ENCODE peak calls at places on chromosomes 13 and 19, in five cellular contexts. One of them, this sample, is unnamed. For H3K4me1, the result is how much of the 10 kb centered on the place peaks cover.

GRCh38 chr13:32098275-32098674 is 66.7 kb downstream of the FRY start:
- DNase-seq in psoas muscle: no peak
- DNase-seq in left ventricle myocardium inferior: no peak
- DNase-seq in heart left ventricle: no peak
- DNase-seq in adrenal gland: no peak
- DNase-seq in this sample: no peak

GRCh38 chr13:59774511-59774911 is 389.2 kb downstream of the DIAPH3 start:
- DNase-seq in left ventricle myocardium inferior: no peak
- DNase-seq in adrenal gland: no peak
- DNase-seq in psoas muscle: no peak
- DNase-seq in heart left ventricle: no peak
- DNase-seq in this sample: no peak

GRCh38 chr19:3605770-3606169 is 905 bp downstream of the TBXA2R start:
- DNase-seq in adrenal gland: peak
- DNase-seq in psoas muscle: no peak
- DNase-seq in heart left ventricle: no peak
- DNase-seq in left ventricle myocardium inferior: no peak
- DNase-seq in this sample: no peak

GRCh38 chr13:112451512-112452379 is 75.6 kb downstream of the SPACA7 start:
- DNase-seq in heart left ventricle: no peak
- DNase-seq in left ventricle myocardium inferior: no peak
- DNase-seq in psoas muscle: peak
- DNase-seq in adrenal gland: no peak
- DNase-seq in this sample: no peak

GRCh38 chr13:27034678-27035111 is 136.9 kb downstream of the USP12 start:
- DNase-seq in adrenal gland: no peak
- DNase-seq in heart left ventricle: no peak
- DNase-seq in left ventricle myocardium inferior: no peak
- DNase-seq in psoas muscle: no peak
- DNase-seq in this sample: no peak

GRCh38 chr13:36815069-36815468 is 4.0 kb upstream of the RFXAP start:
- DNase-seq in heart left ventricle: no peak
- DNase-seq in left ventricle myocardium inferior: no peak
- DNase-seq in adrenal gland: no peak
- DNase-seq in psoas muscle: no peak
- DNase-seq in this sample: no peak

GRCh38 chr19:12838182-12838890 is at the start of gene MAST1:
- DNase-seq in left ventricle myocardium inferior: no peak
- DNase-seq in heart left ventricle: no peak
- DNase-seq in psoas muscle: peak
- DNase-seq in adrenal gland: no peak
- DNase-seq in this sample: no peak

GRCh38 chr13:91904005-91904404 is 505.6 kb downstream of the GPC5 start:
- DNase-seq in left ventricle myocardium inferior: no peak
- DNase-seq in adrenal gland: no peak
- DNase-seq in heart left ventricle: no peak
- DNase-seq in psoas muscle: no peak
- DNase-seq in this sample: no peak

GRCh38 chr19:14433454-14434156 is 499 bp downstream of the PKN1 start:
- DNase-seq in heart left ventricle: peak
- DNase-seq in psoas muscle: no peak
- DNase-seq in left ventricle myocardium inferior: no peak
- DNase-seq in adrenal gland: no peak
- DNase-seq in this sample: no peak

GRCh38 chr13:38223093-38223492 is 126.6 kb upstream of the UFM1 start:
- DNase-seq in psoas muscle: no peak
- DNase-seq in heart left ventricle: no peak
- DNase-seq in adrenal gland: no peak
- DNase-seq in left ventricle myocardium inferior: no peak
- DNase-seq in this sample: no peak

GRCh38 chr13:75739244-75739868 is 103.2 kb downstream of the LMO7 start:
- DNase-seq in heart left ventricle: no peak
- DNase-seq in left ventricle myocardium inferior: no peak
- DNase-seq in adrenal gland: no peak
- DNase-seq in psoas muscle: no peak
- DNase-seq in this sample: no peak

GRCh38 chr13:36706755-36707154 is 32.9 kb downstream of the SERTM1 start:
- DNase-seq in heart left ventricle: no peak
- DNase-seq in left ventricle myocardium inferior: no peak
- DNase-seq in psoas muscle: no peak
- DNase-seq in adrenal gland: no peak
- DNase-seq in this sample: no peak

GRCh38 chr13:39051157-39051556 is 12.9 kb downstream of the NHLRC3 start:
- DNase-seq in psoas muscle: no peak
- DNase-seq in adrenal gland: no peak
- DNase-seq in left ventricle myocardium inferior: no peak
- DNase-seq in heart left ventricle: no peak
- DNase-seq in this sample: no peak

GRCh38 chr19:30204721-30205120 is 167.5 kb upstream of the ZNF536 start:
- DNase-seq in left ventricle myocardium inferior: no peak
- DNase-seq in psoas muscle: no peak
- DNase-seq in adrenal gland: no peak
- DNase-seq in heart left ventricle: no peak
- DNase-seq in this sample: no peak

GRCh38 chr13:24107955-24108614 is 52.4 kb upstream of the SPATA13 start:
- DNase-seq in psoas muscle: no peak
- DNase-seq in adrenal gland: no peak
- DNase-seq in left ventricle myocardium inferior: no peak
- DNase-seq in heart left ventricle: no peak
- DNase-seq in this sample: no peak

GRCh38 chr13:86946734-86947133 is 724.4 kb upstream of the SLITRK5 start:
- DNase-seq in left ventricle myocardium inferior: no peak
- DNase-seq in adrenal gland: no peak
- DNase-seq in heart left ventricle: no peak
- DNase-seq in psoas muscle: no peak
- DNase-seq in this sample: no peak

GRCh38 chr13:85864963-85865530 is 65.8 kb upstream of the SLITRK6 start:
- DNase-seq in left ventricle myocardium inferior: no peak
- DNase-seq in heart left ventricle: no peak
- DNase-seq in adrenal gland: no peak
- DNase-seq in psoas muscle: no peak
- DNase-seq in this sample: no peak

GRCh38 chr13:42040730-42041016 is 7.8 kb upstream of the DGKH start:
- DNase-seq in psoas muscle: no peak
- DNase-seq in adrenal gland: no peak
- DNase-seq in left ventricle myocardium inferior: no peak
- DNase-seq in heart left ventricle: no peak
- DNase-seq in this sample: no peak

GRCh38 chr19:18464646-18465045 is 26.7 kb upstream of the ISYNA1 start:
- DNase-seq in adrenal gland: peak
- DNase-seq in heart left ventricle: peak
- DNase-seq in psoas muscle: peak
- DNase-seq in left ventricle myocardium inferior: peak
- DNase-seq in this sample: peak

GRCh38 chr13:106683179-106683578 is 115.2 kb upstream of the ARGLU1 start:
- DNase-seq in left ventricle myocardium inferior: no peak
- DNase-seq in adrenal gland: no peak
- DNase-seq in heart left ventricle: no peak
- DNase-seq in psoas muscle: no peak
- DNase-seq in this sample: no peak

GRCh38 chr13:21435710-21436151 is 23.4 kb downstream of the ZDHHC20 start:
- DNase-seq in heart left ventricle: peak
- DNase-seq in adrenal gland: peak
- DNase-seq in left ventricle myocardium inferior: peak
- DNase-seq in psoas muscle: no peak
- DNase-seq in this sample: no peak

GRCh38 chr19:53868892-53869804 is 1.5 kb downstream of the MYADM start:
- DNase-seq in psoas muscle: peak
- DNase-seq in left ventricle myocardium inferior: peak
- DNase-seq in heart left ventricle: peak
- DNase-seq in adrenal gland: peak
- DNase-seq in this sample: peak

GRCh38 chr19:18636183-18636968 is 452 bp upstream of the KLHL26 start:
- DNase-seq in heart left ventricle: peak
- DNase-seq in adrenal gland: peak
- DNase-seq in psoas muscle: peak
- DNase-seq in left ventricle myocardium inferior: peak
- DNase-seq in this sample: peak

GRCh38 chr19:40055832-40056504 is at the start of gene ZNF780B:
- DNase-seq in adrenal gland: peak
- DNase-seq in psoas muscle: peak
- DNase-seq in left ventricle myocardium inferior: peak
- DNase-seq in heart left ventricle: peak
- DNase-seq in this sample: peak

GRCh38 chr19:42197375-42197817 is 20.1 kb downstream of the DEDD2 start:
- DNase-seq in heart left ventricle: no peak
- DNase-seq in adrenal gland: no peak
- DNase-seq in left ventricle myocardium inferior: no peak
- DNase-seq in psoas muscle: no peak
- DNase-seq in this sample: peak

GRCh38 chr19:41623360-41623759 is 3.5 kb downstream of the CEACAM4 start:
- DNase-seq in heart left ventricle: no peak
- DNase-seq in psoas muscle: no peak
- DNase-seq in adrenal gland: no peak
- DNase-seq in left ventricle myocardium inferior: no peak
- DNase-seq in this sample: no peak

GRCh38 chr19:50175924-50176323 is 12.8 kb upstream of the IZUMO2 start:
- DNase-seq in adrenal gland: no peak
- DNase-seq in heart left ventricle: no peak
- DNase-seq in left ventricle myocardium inferior: no peak
- DNase-seq in psoas muscle: no peak
- DNase-seq in this sample: no peak

GRCh38 chr13:78595819-78596700 is 7.3 kb downstream of the POU4F1 start:
- DNase-seq in psoas muscle: no peak
- DNase-seq in left ventricle myocardium inferior: no peak
- DNase-seq in heart left ventricle: no peak
- DNase-seq in adrenal gland: no peak
- DNase-seq in this sample: no peak

GRCh38 chr13:65595881-65596280 is 1634.3 kb downstream of the PCDH9 start:
- DNase-seq in heart left ventricle: no peak
- DNase-seq in psoas muscle: no peak
- DNase-seq in adrenal gland: no peak
- DNase-seq in left ventricle myocardium inferior: no peak
- DNase-seq in this sample: no peak

GRCh38 chr13:23391752-23392151 is 41.8 kb downstream of the SACS start:
- DNase-seq in left ventricle myocardium inferior: no peak
- DNase-seq in heart left ventricle: no peak
- DNase-seq in psoas muscle: no peak
- DNase-seq in adrenal gland: no peak
- DNase-seq in this sample: no peak

GRCh38 chr19:48051345-48052033 is 7.6 kb upstream of the CABP5 start:
- DNase-seq in adrenal gland: no peak
- DNase-seq in heart left ventricle: no peak
- DNase-seq in left ventricle myocardium inferior: no peak
- DNase-seq in psoas muscle: no peak
- DNase-seq in this sample: no peak

DNA sequence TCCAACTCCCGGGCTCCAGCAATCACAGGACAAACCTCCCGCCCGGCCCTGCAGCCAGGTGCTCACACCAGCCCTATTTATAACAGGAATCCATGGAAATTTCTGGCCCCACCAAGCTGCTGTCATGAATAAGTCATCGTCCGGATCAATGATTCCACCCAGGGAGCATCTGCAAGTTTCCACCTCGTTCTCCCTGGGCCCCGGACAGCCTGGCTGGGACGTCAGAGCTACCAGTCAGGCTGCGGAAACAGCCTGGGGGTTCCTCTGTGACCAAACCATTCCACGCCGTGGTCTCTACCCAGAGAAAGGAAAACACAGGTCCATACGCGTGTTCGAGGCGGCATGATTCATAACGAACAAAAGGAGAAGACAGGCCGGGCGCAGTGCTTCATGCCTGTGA is 20.7 kb upstream of the PTBP1 start:
- DNase-seq in adrenal gland: no peak
- DNase-seq in heart left ventricle: no peak
- DNase-seq in psoas muscle: no peak
- DNase-seq in left ventricle myocardium inferior: no peak
- DNase-seq in this sample: no peak
- H3K27ac ChIP-seq in adrenal gland: no peak
- H3K27ac ChIP-seq in heart left ventricle: no peak
- H3K27ac ChIP-seq in psoas muscle: no peak
- H3K27ac ChIP-seq in left ventricle myocardium inferior: no peak
- H3K27ac ChIP-seq in this sample: no peak

GRCh38 chr13:34611678-34612077 is 330.4 kb upstream of the NBEA start:
- DNase-seq in adrenal gland: no peak
- DNase-seq in left ventricle myocardium inferior: no peak
- DNase-seq in psoas muscle: no peak
- DNase-seq in heart left ventricle: no peak
- DNase-seq in this sample: no peak

DNA sequence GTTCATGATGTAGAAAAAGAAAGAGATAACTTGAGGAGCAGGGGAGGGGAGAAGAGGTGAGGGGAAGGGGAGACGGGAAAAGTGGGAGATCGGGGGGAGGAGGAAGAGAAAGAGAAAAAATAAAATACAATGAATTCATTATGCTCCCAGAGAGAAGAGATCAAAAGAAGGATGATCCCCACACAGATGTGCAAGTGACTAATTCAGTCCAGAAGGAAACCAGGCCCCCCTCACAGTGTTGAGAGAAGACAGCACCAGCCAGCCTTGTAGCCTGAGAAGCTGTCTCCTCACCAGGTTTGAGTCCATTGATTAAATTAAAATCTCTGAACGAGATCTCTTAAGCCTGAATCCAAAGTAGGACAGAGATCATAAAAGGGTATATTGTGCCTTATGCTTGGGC is 333.7 kb upstream of the NBEA start:
- DNase-seq in heart left ventricle: no peak
- DNase-seq in psoas muscle: no peak
- DNase-seq in left ventricle myocardium inferior: no peak
- DNase-seq in adrenal gland: no peak
- DNase-seq in this sample: no peak
- H3K4me1 ChIP-seq in heart left ventricle: under half
- H3K4me1 ChIP-seq in psoas muscle: under half
- H3K4me1 ChIP-seq in left ventricle myocardium inferior: under half
- H3K4me1 ChIP-seq in adrenal gland: under half
- H3K4me1 ChIP-seq in this sample: under half

DNA sequence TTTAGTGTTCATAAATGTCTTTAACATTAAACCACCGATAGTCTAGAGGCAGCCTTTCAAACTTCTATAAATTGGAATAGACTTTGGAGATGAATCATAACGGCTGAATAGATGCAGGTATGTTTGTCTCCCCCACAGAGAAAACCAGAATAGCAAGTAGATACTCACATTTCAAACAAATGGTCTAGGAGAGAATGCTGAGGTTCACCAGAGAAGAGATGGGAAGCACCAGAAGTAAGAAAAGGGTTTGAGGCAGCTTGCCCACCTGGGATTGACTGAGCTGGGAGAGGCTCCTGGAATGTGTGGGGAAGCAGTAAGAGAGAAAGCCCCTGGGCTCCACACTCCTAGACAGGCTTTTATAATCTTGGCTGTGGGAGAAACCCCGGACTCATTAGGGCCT is 6.4 kb downstream of the IGFL3 start:
- DNase-seq in left ventricle myocardium inferior: no peak
- DNase-seq in adrenal gland: no peak
- DNase-seq in heart left ventricle: no peak
- DNase-seq in psoas muscle: no peak
- DNase-seq in this sample: no peak
- H3K27ac ChIP-seq in left ventricle myocardium inferior: no peak
- H3K27ac ChIP-seq in adrenal gland: no peak
- H3K27ac ChIP-seq in heart left ventricle: no peak
- H3K27ac ChIP-seq in psoas muscle: no peak
- H3K27ac ChIP-seq in this sample: no peak

DNA sequence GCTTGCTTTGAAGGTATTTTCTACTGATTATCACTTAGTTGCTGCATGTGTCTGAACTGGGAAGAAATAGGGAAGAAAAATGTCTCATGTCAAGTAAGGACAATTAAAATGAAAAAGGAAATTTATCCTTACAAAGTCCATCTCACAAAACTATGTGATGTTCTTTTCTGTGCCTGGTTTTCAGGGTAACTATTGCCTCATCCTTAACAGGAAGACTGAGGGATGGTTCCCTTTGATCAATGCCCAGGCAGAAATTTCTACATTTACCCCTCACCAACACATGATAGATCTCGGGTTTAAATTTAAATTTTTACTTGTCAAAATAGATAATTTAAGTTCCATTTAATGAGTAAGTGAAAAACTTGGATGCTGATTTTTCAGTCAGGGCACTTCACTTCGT is 3.9 kb upstream of the FOXO1 start:
- DNase-seq in psoas muscle: no peak
- DNase-seq in adrenal gland: no peak
- DNase-seq in heart left ventricle: no peak
- DNase-seq in left ventricle myocardium inferior: no peak
- DNase-seq in this sample: no peak
- H3K4me1 ChIP-seq in psoas muscle: under half
- H3K4me1 ChIP-seq in adrenal gland: under half
- H3K4me1 ChIP-seq in heart left ventricle: under half
- H3K4me1 ChIP-seq in left ventricle myocardium inferior: under half
- H3K4me1 ChIP-seq in this sample: under half